ENCODE peak calls at places on chromosome 22, in four cellular contexts. R, N, W and U are unnamed samples.

GRCh38 chr22:35394011-35394312 is 6.0 kb upstream of the MCM5 start:
- DNase-seq in W (no peak), R (no peak), N (no peak), U (no peak)

GRCh38 chr22:44399196-44399837 is 86.6 kb upstream of the SHISAL1 start:
- DNase-seq in W (no peak), N (no peak), R (no peak), U (no peak)

GRCh38 chr22:21915624-21916308 is 36.9 kb downstream of the PPM1F start:
- DNase-seq in N (no peak), R (no peak), W (no peak), U (no peak)

GRCh38 chr22:27682438-27682837 is 119.1 kb downstream of the MN1 start:
- DNase-seq in R (no peak), W (peak), N (no peak), U (no peak)

GRCh38 chr22:16917144-16918003 is 90.6 kb downstream of the GAB4 start:
- DNase-seq in N (peak), W (peak), R (peak), U (peak)

GRCh38 chr22:49334976-49335375 is 492.7 kb downstream of the BRD1 start:
- DNase-seq in W (peak), N (no peak), R (no peak), U (no peak)

GRCh38 chr22:41927813-41928212 is 1.2 kb upstream of the TNFRSF13C start:
- DNase-seq in R (no peak), N (no peak), W (no peak), U (no peak)

GRCh38 chr22:26568207-26568706 is 21.7 kb downstream of the TPST2 start:
- DNase-seq in W (no peak), N (no peak), R (no peak), U (no peak)

GRCh38 chr22:27212617-27213177 is 555.3 kb downstream of the MIAT start:
- DNase-seq in W (no peak), N (no peak), R (no peak), U (no peak)

GRCh38 chr22:19133561-19133960 is 2.5 kb downstream of the TSSK2 start:
- DNase-seq in W (no peak), N (no peak), R (no peak), U (peak)

GRCh38 chr22:49119551-49119952 is 708.1 kb downstream of the BRD1 start:
- DNase-seq in W (no peak), N (no peak), R (no peak), U (no peak)

GRCh38 chr22:50305658-50306566 is 1.5 kb downstream of the PLXNB2 start:
- DNase-seq in N (peak), R (peak), W (peak), U (no peak)

GRCh38 chr22:44024288-44024908 is at the start of gene PARVB:
- DNase-seq in R (peak), N (no peak), W (peak), U (peak)

GRCh38 chr22:27983361-27983791 is 64.3 kb upstream of the PITPNB start:
- DNase-seq in R (no peak), N (no peak), W (no peak), U (no peak)

GRCh38 chr22:18103527-18104269 is 6.9 kb upstream of the TUBA8 start:
- DNase-seq in R (no peak), N (peak), W (no peak), U (no peak)

GRCh38 chr22:50604256-50604580 is 3.6 kb downstream of the MAPK8IP2 start:
- DNase-seq in R (no peak), N (no peak), W (no peak), U (no peak)

GRCh38 chr22:27850000-27850465 is 48.5 kb upstream of the MN1 start:
- DNase-seq in N (no peak), W (no peak), R (no peak), U (no peak)

GRCh38 chr22:32335471-32335870 is 22.2 kb upstream of the RFPL3 start:
- DNase-seq in W (no peak), N (no peak), R (no peak), U (no peak)

GRCh38 chr22:24954114-24954463 is 1.6 kb downstream of the KIAA1671 start:
- DNase-seq in R (no peak), W (no peak), N (no peak), U (no peak)

GRCh38 chr22:24819941-24820461 is 14.0 kb downstream of the SGSM1 start:
- DNase-seq in N (no peak), W (no peak), R (no peak), U (no peak)

GRCh38 chr22:44088976-44089570 is 65.0 kb downstream of the PARVB start:
- DNase-seq in R (no peak), N (no peak), W (no peak), U (no peak)

GRCh38 chr22:24871611-24872205 is 65.7 kb downstream of the SGSM1 start:
- DNase-seq in W (no peak), R (peak), N (no peak), U (no peak)

GRCh38 chr22:49014227-49015201 is 813.2 kb downstream of the BRD1 start:
- DNase-seq in W (no peak), N (no peak), R (no peak), U (no peak)

GRCh38 chr22:48979482-48979881 is 848.2 kb downstream of the BRD1 start:
- DNase-seq in N (no peak), W (peak), R (no peak), U (no peak)

GRCh38 chr22:43272869-43273318 is 70.3 kb downstream of the SCUBE1 start:
- DNase-seq in W (no peak), R (no peak), N (no peak), U (no peak)

GRCh38 chr22:35882226-35883027 is 146.2 kb downstream of the RBFOX2 start:
- DNase-seq in R (no peak), N (no peak), W (no peak), U (no peak)

GRCh38 chr22:20803696-20804324 is 29.9 kb downstream of the SERPIND1 start:
- DNase-seq in W (peak), R (peak), N (no peak), U (no peak)

GRCh38 chr22:25661067-25661466 is 80.9 kb upstream of the MYO18B start:
- DNase-seq in N (no peak), R (no peak), W (no peak), U (no peak)

GRCh38 chr22:44381761-44382454 is 69.2 kb upstream of the SHISAL1 start:
- DNase-seq in R (no peak), W (no peak), N (no peak), U (no peak)

GRCh38 chr22:43884600-43885318 is 7.1 kb downstream of the PNPLA5 start:
- DNase-seq in W (peak), N (peak), R (peak), U (peak)

GRCh38 chr22:25987948-25988347 is 181.3 kb upstream of the SEZ6L start:
- DNase-seq in N (no peak), W (no peak), R (peak), U (peak)

GRCh38 chr22:50641696-50642607 is 14.0 kb upstream of the ARSA start:
- DNase-seq in W (peak), N (no peak), R (no peak), U (no peak)

GRCh38 chr22:19823638-19824196 is 31.0 kb downstream of the GNB1L start:
- DNase-seq in R (peak), N (no peak), W (no peak), U (peak)

GRCh38 chr22:42973536-42973881 is 41.4 kb downstream of the PACSIN2 start:
- DNase-seq in W (no peak), R (no peak), N (no peak), U (no peak)

GRCh38 chr22:50705219-50705691 is 32.6 kb downstream of the SHANK3 start:
- DNase-seq in R (peak), W (peak), N (no peak), U (no peak)

GRCh38 chr22:33600595-33600994 is 319.7 kb downstream of the LARGE1 start:
- DNase-seq in N (no peak), W (no peak), R (no peak), U (no peak)

GRCh38 chr22:33598821-33599220 is 321.5 kb downstream of the LARGE1 start:
- DNase-seq in W (no peak), R (no peak), N (no peak), U (no peak)

GRCh38 chr22:33599596-33599995 is 320.7 kb downstream of the LARGE1 start:
- DNase-seq in W (no peak), N (no peak), R (no peak), U (no peak)

GRCh38 chr22:33601062-33601461 is 319.2 kb downstream of the LARGE1 start:
- DNase-seq in N (no peak), R (no peak), W (no peak), U (no peak)

GRCh38 chr22:33600113-33600512 is 320.2 kb downstream of the LARGE1 start:
- DNase-seq in R (no peak), N (no peak), W (no peak), U (no peak)
- TF ChIP-seq POLR2AphosphoS5 in R (no peak), N (no peak), W (no peak), U (no peak)

GRCh38 chr22:37239336-37240239 is 4.5 kb downstream of the RAC2 start:
- DNase-seq in N (no peak), R (no peak), W (no peak), U (no peak)

GRCh38 chr22:37240941-37241320 is 3.1 kb downstream of the RAC2 start:
- DNase-seq in W (no peak), R (no peak), N (no peak), U (no peak)

GRCh38 chr22:37240240-37240940 is 3.7 kb downstream of the RAC2 start:
- DNase-seq in N (no peak), W (no peak), R (no peak), U (no peak)

GRCh38 chr22:37242395-37242918 is 1.6 kb downstream of the RAC2 start:
- DNase-seq in R (peak), N (peak), W (peak), U (peak)

GRCh38 chr22:37241351-37242142 is 2.5 kb downstream of the RAC2 start:
- DNase-seq in W (no peak), N (no peak), R (peak), U (no peak)
- TF ChIP-seq SPI1 in W (no peak), N (peak), R (peak), U (peak)

GRCh38 chr22:45413368-45414211 is at the start of the genes RIBC2 and SMC1B:
- DNase-seq in N (peak), W (no peak), R (peak), U (peak)
- TF ChIP-seq POLR2AphosphoS5 in N (no peak), W (no peak), R (peak), U (no peak)

GRCh38 chr22:46027219-46028068 is 50.5 kb upstream of the WNT7B start:
- DNase-seq in R (no peak), W (peak), N (no peak), U (no peak)
- TF ChIP-seq SPI1 in R (no peak), W (no peak), N (no peak), U (no peak)

GRCh38 chr22:39392341-39392948 is 7.1 kb upstream of the TAB1 start:
- DNase-seq in R (peak), W (no peak), N (no peak), U (no peak)
- TF ChIP-seq POLR2AphosphoS5 in R (no peak), W (no peak), N (no peak), U (no peak)

DNA sequence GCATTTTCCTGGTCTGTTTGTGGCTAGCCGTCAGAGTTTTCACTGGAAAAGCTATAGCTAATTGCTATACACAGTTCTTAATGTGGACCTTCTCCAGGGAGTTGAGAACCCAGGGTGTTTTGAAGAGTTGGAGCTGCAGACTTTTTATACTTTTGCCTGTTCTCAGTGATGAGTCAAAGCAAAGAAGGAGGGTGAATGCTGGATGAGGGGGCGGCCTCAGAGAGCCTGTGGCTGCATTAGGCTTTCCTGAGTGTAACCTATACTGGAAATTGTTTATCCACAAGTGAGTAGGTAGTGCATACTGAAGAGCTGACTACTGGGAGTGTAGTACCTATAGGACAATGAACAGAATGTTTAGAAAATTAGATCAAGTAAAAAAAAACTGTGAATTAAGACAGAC is 79.7 kb upstream of the HORMAD2 start:
- DNase-seq in N (no peak), W (no peak), R (no peak), U (no peak)
- TF ChIP-seq SPI1 in N (no peak), W (no peak), R (no peak), U (no peak)

DNA sequence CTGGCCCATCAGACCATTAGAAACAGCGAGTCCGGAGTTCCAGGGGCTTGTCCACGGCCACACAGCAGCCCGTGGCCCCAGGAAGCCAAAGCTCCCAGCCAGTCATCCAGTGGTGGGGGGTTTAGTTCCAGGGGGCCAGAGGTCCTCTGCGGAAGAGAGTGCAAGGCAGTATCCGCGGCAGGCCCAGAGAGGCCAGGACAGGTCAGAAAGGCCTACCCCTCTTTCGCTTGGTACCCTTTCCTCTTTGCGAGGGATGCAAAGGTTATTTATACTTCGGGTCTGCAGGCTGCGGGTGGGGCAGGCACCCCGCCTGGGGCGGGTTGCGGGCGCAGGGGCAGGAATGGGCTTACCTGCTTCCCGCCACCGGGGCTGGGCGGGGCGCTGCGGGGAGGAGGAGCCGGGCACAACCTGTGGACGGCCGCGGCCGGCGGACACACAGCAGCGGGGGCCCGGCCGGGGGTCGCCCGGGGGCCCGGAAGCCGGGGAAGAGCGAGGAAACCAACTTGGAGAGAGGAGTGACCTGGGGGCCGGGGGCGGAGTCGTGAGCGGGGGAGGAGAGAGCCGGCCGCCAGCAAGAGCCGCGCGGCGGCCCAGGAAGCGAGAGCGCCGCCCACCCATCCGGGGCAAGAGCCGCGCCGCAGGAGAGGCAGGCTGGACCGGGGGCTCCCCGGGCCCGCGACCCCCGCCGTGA is at the start of gene SH3BP1:
- DNase-seq in N (no peak), W (peak), R (no peak), U (peak)
- TF ChIP-seq POLR2AphosphoS5 in N (no peak), W (no peak), R (no peak), U (no peak)

DNA sequence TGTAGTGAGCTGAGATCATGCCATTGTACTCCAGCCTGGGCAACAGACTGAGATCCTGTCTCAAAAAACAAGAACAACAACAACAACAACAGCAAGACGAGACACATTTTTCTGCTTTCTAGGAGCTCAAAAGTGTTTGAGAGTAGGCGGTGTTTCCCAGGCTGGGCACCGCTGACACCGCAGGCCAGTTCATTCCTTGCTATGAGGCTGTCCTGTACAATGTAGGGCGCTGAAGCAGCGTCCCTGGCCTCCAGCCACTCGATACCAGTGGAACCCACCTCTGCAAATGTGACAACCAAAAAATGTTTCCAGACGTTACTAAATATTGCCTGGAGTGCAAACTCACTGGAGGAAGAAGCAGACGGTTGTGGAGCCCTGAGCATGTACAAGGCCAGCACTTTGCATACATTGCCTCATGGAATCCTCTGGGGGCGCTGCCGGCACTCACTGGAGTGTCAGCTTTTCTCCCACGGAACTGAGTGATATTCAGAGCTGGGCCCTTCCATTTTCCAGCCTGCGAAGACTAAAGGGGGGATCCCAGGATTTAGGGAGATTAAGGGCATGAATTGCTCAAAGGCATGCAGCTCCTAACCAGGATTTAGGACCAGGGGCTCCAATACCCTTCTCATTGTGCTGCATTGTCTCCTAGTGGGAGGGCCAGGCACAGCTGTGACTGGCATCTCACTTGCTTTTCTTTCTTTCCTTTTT is 5.8 kb upstream of the MIEF1 start:
- DNase-seq in R (peak), W (peak), N (no peak), U (no peak)
- TF ChIP-seq SPI1 in R (no peak), W (no peak), N (no peak), U (no peak)

GRCh38 chr22:23767673-23768548 is at the start of gene CHCHD10:
- DNase-seq in W (peak), R (peak), N (no peak), U (peak)

GRCh38 chr22:23762866-23763578 is at the start of gene C22orf15:
- DNase-seq in N (no peak), W (peak), R (no peak), U (no peak)

GRCh38 chr22:23767303-23767672 is 484 bp downstream of the CHCHD10 start:
- DNase-seq in W (no peak), R (no peak), N (no peak), U (no peak)

GRCh38 chr22:23763579-23764331 is 965 bp downstream of the C22orf15 start:
- DNase-seq in N (no peak), W (peak), R (no peak), U (peak)

GRCh38 chr22:23764931-23765881 is 2.4 kb downstream of the C22orf15 start:
- DNase-seq in R (no peak), N (no peak), W (no peak), U (no peak)
- TF ChIP-seq POLR2AphosphoS5 in R (peak), N (no peak), W (no peak), U (no peak)